ENCODE peak calls at places on chromosomes 1 and 21, in six cellular contexts. W is psoas muscle; N is brain microvascular endothelial cell; Z is fibroblast of mammary gland; J is CD8-positive, alpha-beta T cell; S is right atrium auricular region. X is an unnamed sample.

GRCh38 chr1:228035844-228036243 is 29.0 kb downstream of the WNT3A start:
- DNase-seq in W (no peak), N (no peak), Z (no peak), J (no peak), S (no peak), X (no peak)

GRCh38 chr1:61173118-61173517 is 90.8 kb downstream of the NFIA start:
- DNase-seq in W (peak), N (no peak), Z (peak), J (no peak), S (peak), X (no peak)

GRCh38 chr1:84069236-84069845 is 70.4 kb upstream of the TTLL7 start:
- DNase-seq in W (no peak), N (no peak), Z (peak), J (no peak), S (no peak), X (peak)

GRCh38 chr1:226738995-226739695 is at the start of gene ITPKB:
- DNase-seq in W (peak), N (peak), Z (peak), J (peak), S (no peak), X (peak)

GRCh38 chr1:197391303-197392226 is 123.5 kb downstream of the CRB1 start:
- DNase-seq in W (no peak), N (no peak), Z (no peak), J (no peak), S (no peak), X (no peak)

GRCh38 chr21:29309703-29310102 is 11.0 kb downstream of the BACH1 start:
- DNase-seq in W (no peak), N (no peak), Z (no peak), J (no peak), S (no peak), X (no peak)

GRCh38 chr1:94281361-94282142 is 44.2 kb upstream of the ARHGAP29 start:
- DNase-seq in W (no peak), N (peak), Z (peak), J (no peak), S (no peak), X (no peak)

GRCh38 chr1:6685381-6685780 is 16.2 kb downstream of the DNAJC11 start:
- DNase-seq in W (no peak), N (no peak), Z (no peak), J (no peak), S (no peak), X (no peak)

GRCh38 chr1:226634611-226635246 is 86.2 kb downstream of the STUM start:
- DNase-seq in W (no peak), N (no peak), Z (no peak), J (no peak), S (no peak), X (no peak)

DNA sequence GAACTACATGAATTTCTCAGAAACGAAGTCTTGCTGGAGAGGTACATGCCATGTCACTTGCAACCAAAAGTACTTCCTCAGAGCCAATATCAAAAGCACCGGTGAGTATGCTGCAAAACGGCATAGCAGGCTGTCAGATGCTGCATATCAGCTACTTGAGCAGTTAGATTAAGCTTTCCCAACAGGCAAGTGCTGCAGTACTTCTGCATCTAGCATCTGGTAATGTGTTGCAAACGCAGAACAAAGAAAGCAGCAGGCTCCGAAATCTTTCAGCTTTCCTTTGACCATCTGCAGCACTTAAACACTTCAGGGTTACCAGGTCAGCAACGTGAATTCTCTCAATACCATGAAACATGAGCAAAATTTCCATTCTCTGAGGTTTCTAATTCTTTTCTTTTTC is 223.1 kb downstream of the SMYD3 start:
- DNase-seq in W (no peak), N (no peak), Z (no peak), J (no peak), S (no peak), X (no peak)
- H3K4me3 ChIP-seq in W (no peak), N (no peak), Z (no peak), J (no peak), S (no peak), X (no peak)

GRCh38 chr1:207620573-207620893 is 24.4 kb upstream of the CR1L start:
- DNase-seq in W (no peak), N (no peak), Z (no peak), J (no peak), S (no peak), X (no peak)
- TF ChIP-seq CTCF in W (no peak), N (no peak), Z (no peak), J (no peak), S (peak), X (no peak)

DNA sequence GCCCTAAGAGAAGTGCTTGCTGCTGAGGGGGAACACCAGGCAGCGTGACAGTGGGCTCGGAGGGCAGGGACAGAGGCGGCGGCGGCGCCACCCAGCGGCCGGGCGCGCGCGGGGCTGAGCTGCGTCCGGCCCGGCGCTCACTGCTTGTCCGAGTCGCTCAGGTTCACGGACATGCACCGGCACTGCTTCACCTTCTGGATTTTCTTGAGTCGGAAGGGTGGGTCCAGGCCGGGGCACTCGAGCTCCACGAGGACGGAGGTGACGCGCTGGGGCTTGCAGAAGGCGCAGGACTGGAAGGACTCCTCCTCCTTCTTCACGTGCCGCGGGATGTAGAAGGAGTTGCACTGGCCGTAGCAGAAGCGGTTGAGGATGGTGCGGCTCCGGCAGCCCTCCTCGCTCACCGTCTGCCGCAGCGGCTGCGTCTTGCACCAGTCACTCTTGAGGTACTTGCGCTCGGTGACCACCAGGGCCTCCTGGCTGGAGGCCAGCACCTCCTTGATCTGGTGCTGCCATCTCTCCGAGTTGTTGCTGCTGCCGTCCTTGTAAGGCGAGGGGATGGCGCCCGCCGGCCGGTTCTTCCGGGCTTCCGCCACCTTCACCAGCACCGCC is 119.0 kb downstream of the GREM2 start:
- DNase-seq in W (peak), N (peak), Z (peak), J (no peak), S (no peak), X (peak)
- H3K4me3 ChIP-seq in W (no peak), N (peak), Z (no peak), J (no peak), S (no peak), X (peak)

GRCh38 chr1:208456487-208456886 is 212.3 kb upstream of the PLXNA2 start:
- DNase-seq in W (no peak), N (no peak), Z (no peak), J (no peak), S (no peak), X (no peak)

GRCh38 chr1:208467401-208467800 is 223.2 kb upstream of the PLXNA2 start:
- DNase-seq in W (no peak), N (no peak), Z (no peak), J (no peak), S (no peak), X (no peak)

GRCh38 chr1:208465266-208465665 is 221.1 kb upstream of the PLXNA2 start:
- DNase-seq in W (no peak), N (no peak), Z (no peak), J (no peak), S (no peak), X (no peak)

GRCh38 chr1:208466054-208466590 is 221.9 kb upstream of the PLXNA2 start:
- DNase-seq in W (no peak), N (no peak), Z (no peak), J (no peak), S (no peak), X (no peak)

GRCh38 chr1:208461680-208462079 is 217.5 kb upstream of the PLXNA2 start:
- DNase-seq in W (no peak), N (no peak), Z (no peak), J (no peak), S (no peak), X (no peak)
- TF ChIP-seq CTCF in W (no peak), N (no peak), Z (peak), J (no peak), S (no peak), X (peak)

DNA sequence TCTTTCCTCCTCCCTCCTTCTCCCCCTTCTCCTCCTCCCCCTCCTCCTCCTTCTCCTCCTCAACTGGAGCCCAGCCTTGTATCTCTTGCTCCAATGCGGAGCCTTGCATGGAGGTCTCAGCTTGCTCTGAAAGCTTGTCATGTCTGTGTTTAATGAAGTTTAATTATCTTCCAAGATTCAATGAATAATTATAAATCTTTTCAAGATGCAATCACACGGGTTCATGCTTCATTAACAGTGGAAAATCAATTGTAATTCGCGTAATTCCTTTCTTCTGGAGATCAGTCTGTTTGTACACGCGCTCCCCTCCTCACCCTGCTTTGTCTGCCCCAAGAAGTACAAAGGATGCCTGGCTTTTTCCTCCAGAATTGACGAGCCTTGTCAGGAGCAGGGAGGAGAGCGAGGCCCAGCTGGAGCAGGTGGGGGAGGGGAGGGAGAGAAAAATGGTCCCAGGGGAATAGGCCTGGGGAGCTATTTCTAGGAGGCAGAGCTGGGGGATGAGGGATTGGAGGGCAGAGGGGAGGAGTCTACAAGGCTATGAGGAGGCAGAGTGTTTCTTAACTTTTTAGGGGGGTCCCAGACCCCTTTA is 65.0 kb upstream of the DISP3 start:
- DNase-seq in W (no peak), N (no peak), Z (no peak), J (no peak), S (no peak), X (no peak)
- H3K4me3 ChIP-seq in W (no peak), N (no peak), Z (no peak), J (no peak), S (no peak), X (no peak)

DNA sequence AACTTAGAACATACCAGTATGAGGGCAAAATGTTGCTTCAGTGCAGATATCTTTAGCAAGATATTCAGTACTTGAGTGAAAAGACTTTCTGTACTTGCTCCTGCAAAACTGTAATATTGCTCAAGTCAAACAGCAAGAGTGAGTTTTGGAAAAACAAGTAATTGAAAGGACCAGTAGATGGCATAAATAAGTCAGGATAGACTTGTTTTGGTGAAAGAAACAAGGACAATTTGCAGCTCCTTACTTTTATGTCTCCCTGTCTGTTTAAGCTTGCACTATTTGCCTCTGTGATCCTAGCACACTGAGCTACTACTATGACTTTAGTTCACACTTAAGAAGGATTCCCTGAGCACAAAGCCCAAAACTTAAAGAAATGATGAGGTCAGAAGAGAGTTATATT is 39.1 kb downstream of the IFI44 start:
- DNase-seq in W (no peak), N (no peak), Z (peak), J (no peak), S (no peak), X (peak)
- TF ChIP-seq CTCF in W (no peak), N (peak), Z (peak), J (no peak), S (no peak), X (peak)

X was measured in astrocyte of the spinal cord.